ENCODE peak calls at places on chromosomes 3 and 15, in seven cellular contexts. H is activated CD4-positive, alpha-beta memory T cell treated with anti-CD3 and anti-CD28 coated beads for 36 hours; Y is K562; M is COR-L47; Q is stimulated activated CD4-positive, alpha-beta T cell treated with anti-CD3 and anti-CD28 coated beads, Interleukin-15, amount 100 ng/mL, for 1 hour; B is tibial artery; E is stimulated activated effector memory CD8-positive, alpha-beta T cell treated with anti-CD3 and anti-CD28 coated beads, Interleukin-12 subunit alpha, Interleukin-12 subunit beta, amount 100 ng/mL, for 72 hours. F is an unnamed sample.

GRCh38 chr15:45454825-45455224 is 67.7 kb downstream of the SLC30A4 start:
- DNase-seq in H (peak; percentile 85), Q (peak; percentile 33), Y (no peak), B (peak; percentile 44), E (peak; percentile 79), M (peak; percentile 37), F (peak; percentile 92)

GRCh38 chr15:85760531-85761371 is 34.0 kb downstream of the KLHL25 start:
- DNase-seq in E (no peak), Y (no peak), B (no peak), H (no peak), M (no peak), Q (no peak), F (no peak)

GRCh38 chr3:69433016-69433937 is 47.4 kb upstream of the FRMD4B start:
- DNase-seq in H (peak; percentile 63), Q (no peak), M (no peak), B (no peak), Y (no peak), E (no peak), F (no peak)

GRCh38 chr3:20327889-20328288 is 141.9 kb upstream of the SGO1 start:
- DNase-seq in M (no peak), Q (no peak), B (no peak), E (no peak), H (no peak), Y (no peak), F (no peak)

GRCh38 chr15:31456329-31457060 is 129.9 kb downstream of the KLF13 start:
- DNase-seq in Q (no peak), E (no peak), M (no peak), H (peak; percentile 6), Y (no peak), B (no peak), F (no peak)

GRCh38 chr3:52291508-52292181 is 4.0 kb downstream of the GLYCTK start:
- DNase-seq in B (no peak), E (peak; percentile 67), M (peak; percentile 36), H (peak; percentile 57), Y (no peak), Q (no peak), F (no peak)

GRCh38 chr15:30922469-30923311 is 19.0 kb downstream of the FAN1 start:
- DNase-seq in Y (no peak), H (no peak), M (no peak), E (no peak), Q (no peak), B (no peak), F (peak; percentile 34)

GRCh38 chr3:27423463-27423862 is 54.3 kb upstream of the NEK10 start:
- DNase-seq in M (no peak), Y (no peak), Q (no peak), E (no peak), H (no peak), B (no peak), F (peak; percentile 8)

GRCh38 chr3:191065183-191065805 is 133.7 kb upstream of the OSTN start:
- DNase-seq in Y (no peak), M (no peak), H (no peak), B (no peak), E (no peak), Q (no peak), F (no peak)

GRCh38 chr3:178159691-178160090 is 376.5 kb upstream of the KCNMB2 start:
- DNase-seq in E (no peak), M (no peak), B (no peak), Y (no peak), H (no peak), Q (no peak), F (peak; percentile 47)

GRCh38 chr3:131957980-131958379 is 76.8 kb downstream of the CPNE4 start:
- DNase-seq in B (no peak), E (no peak), H (no peak), M (no peak), Y (no peak), Q (no peak), F (no peak)

GRCh38 chr15:92801774-92802464 is 98.2 kb upstream of the CHD2 start:
- DNase-seq in E (no peak), H (no peak), B (peak; percentile 86), M (no peak), Q (no peak), Y (peak; percentile 47), F (peak; percentile 33)

GRCh38 chr3:194137314-194138097 is 1.6 kb downstream of the HES1 start:
- DNase-seq in E (peak; percentile 70), M (peak; percentile 66), B (peak; percentile 73), Y (peak; percentile 59), H (peak; percentile 65), Q (no peak), F (peak; percentile 84)